ENCODE peak calls at places on chromosomes 6 and 20, in eight cellular contexts. E, H, D, S, C, I, W and L are unnamed samples.

GRCh38 chr6:101544286-101544685 is 150.8 kb downstream of the GRIK2 start:
- DNase-seq in S (peak), I (peak), H (no peak), C (no peak), W (no peak), E (no peak), D (no peak), L (no peak)

GRCh38 chr20:55160022-55160421 is 684.6 kb downstream of the DOK5 start:
- DNase-seq in H (no peak), D (no peak), E (no peak), C (no peak), I (no peak), W (no peak), S (peak), L (no peak)

GRCh38 chr20:61829526-61829925 is 236.2 kb downstream of the TAF4 start:
- DNase-seq in W (no peak), I (no peak), S (no peak), H (no peak), E (no peak), C (no peak), D (no peak), L (no peak)

GRCh38 chr6:131923356-131923755 is 27.8 kb downstream of the CCN2 start:
- DNase-seq in D (no peak), E (peak), C (peak), S (peak), I (peak), H (no peak), W (peak), L (peak)

GRCh38 chr6:106381871-106382270 is 21.4 kb downstream of the CRYBG1 start:
- DNase-seq in C (no peak), D (no peak), S (no peak), H (no peak), E (no peak), W (no peak), I (peak), L (no peak)

GRCh38 chr20:62636446-62636845 is 5.9 kb upstream of the SLCO4A1 start:
- DNase-seq in H (no peak), E (no peak), D (no peak), S (no peak), I (no peak), W (no peak), C (no peak), L (no peak)

GRCh38 chr20:21436186-21436585 is 38.9 kb upstream of the NKX2-4 start:
- DNase-seq in E (no peak), D (no peak), H (no peak), C (no peak), W (no peak), I (peak), S (peak), L (no peak)

GRCh38 chr20:33177866-33178265 is 9.9 kb downstream of the BPIFA2 start:
- DNase-seq in S (no peak), D (no peak), W (no peak), I (no peak), C (no peak), H (no peak), E (no peak), L (no peak)

GRCh38 chr6:123909989-123910388 is 106.3 kb downstream of the NKAIN2 start:
- DNase-seq in C (no peak), S (no peak), E (no peak), D (no peak), W (no peak), H (no peak), I (no peak), L (no peak)

GRCh38 chr20:46200582-46201570 is 82.8 kb downstream of the CD40 start:
- DNase-seq in D (no peak), W (no peak), I (no peak), C (no peak), E (no peak), S (no peak), H (no peak), L (no peak)

GRCh38 chr6:31898200-31899011 is 908 bp upstream of the EHMT2 start:
- DNase-seq in D (no peak), H (no peak), S (peak), E (no peak), C (no peak), W (peak), I (peak), L (peak)

GRCh38 chr20:63864978-63865640 is at the start of gene TPD52L2:
- DNase-seq in W (peak), H (peak), D (peak), C (peak), E (peak), S (peak), I (peak), L (peak)

GRCh38 chr6:136226027-136226673 is 24.0 kb downstream of the MTFR2 start:
- DNase-seq in H (no peak), S (peak), W (peak), I (peak), C (peak), D (peak), E (peak), L (peak)

GRCh38 chr6:165686966-165687365 is 23.9 kb upstream of the PDE10A start:
- DNase-seq in H (no peak), W (no peak), D (no peak), I (no peak), S (no peak), E (no peak), C (no peak), L (no peak)

GRCh38 chr6:13733178-13733851 is 21.7 kb upstream of the RANBP9 start:
- DNase-seq in S (peak), W (no peak), I (peak), E (peak), H (peak), D (peak), C (peak), L (peak)

GRCh38 chr20:43961541-43962471 is 47.2 kb downstream of the TOX2 start:
- DNase-seq in D (no peak), E (no peak), C (no peak), H (peak), I (no peak), W (peak), S (no peak), L (no peak)

GRCh38 chr6:20159781-20160540 is 52.3 kb downstream of the MBOAT1 start:
- DNase-seq in D (no peak), W (no peak), I (no peak), H (no peak), E (peak), S (peak), C (no peak), L (no peak)

GRCh38 chr20:31833130-31833930 is 12.1 kb downstream of the FOXS1 start:
- DNase-seq in I (peak), C (peak), S (no peak), W (peak), E (peak), H (no peak), D (no peak), L (no peak)

GRCh38 chr20:29689411-29690225 is 1567.8 kb upstream of the DEFB115 start:
- DNase-seq in C (no peak), I (no peak), W (no peak), D (no peak), H (no peak), E (no peak), S (no peak), L (peak)

GRCh38 chr6:78911218-78911617 is 43.9 kb downstream of the IRAK1BP1 start:
- DNase-seq in C (no peak), D (no peak), S (no peak), W (no peak), E (no peak), I (no peak), H (no peak), L (no peak)

GRCh38 chr6:1004885-1005635 is 306.8 kb upstream of the FOXQ1 start:
- DNase-seq in S (peak), H (no peak), D (no peak), C (no peak), W (no peak), E (no peak), I (peak), L (no peak)

GRCh38 chr6:89406157-89406556 is 5.9 kb downstream of the RRAGD start:
- DNase-seq in E (no peak), H (no peak), W (no peak), I (no peak), C (no peak), S (no peak), D (no peak), L (no peak)

GRCh38 chr6:73566954-73567591 is 46.2 kb upstream of the EEF1A1 start:
- DNase-seq in I (peak), C (peak), H (peak), E (no peak), S (no peak), W (no peak), D (no peak), L (peak)

GRCh38 chr20:58763076-58763475 is 70.5 kb downstream of the NPEPL1 start:
- DNase-seq in W (no peak), H (peak), I (no peak), C (no peak), S (no peak), D (no peak), E (no peak), L (no peak)

GRCh38 chr6:115665310-115665709 is 395.4 kb downstream of the FRK start:
- DNase-seq in I (no peak), S (no peak), D (no peak), H (no peak), W (no peak), E (no peak), C (no peak), L (no peak)

GRCh38 chr20:60882776-60883303 is 369.2 kb upstream of the CDH4 start:
- DNase-seq in C (no peak), W (no peak), I (no peak), E (no peak), H (no peak), S (no peak), D (no peak), L (no peak)

DNA sequence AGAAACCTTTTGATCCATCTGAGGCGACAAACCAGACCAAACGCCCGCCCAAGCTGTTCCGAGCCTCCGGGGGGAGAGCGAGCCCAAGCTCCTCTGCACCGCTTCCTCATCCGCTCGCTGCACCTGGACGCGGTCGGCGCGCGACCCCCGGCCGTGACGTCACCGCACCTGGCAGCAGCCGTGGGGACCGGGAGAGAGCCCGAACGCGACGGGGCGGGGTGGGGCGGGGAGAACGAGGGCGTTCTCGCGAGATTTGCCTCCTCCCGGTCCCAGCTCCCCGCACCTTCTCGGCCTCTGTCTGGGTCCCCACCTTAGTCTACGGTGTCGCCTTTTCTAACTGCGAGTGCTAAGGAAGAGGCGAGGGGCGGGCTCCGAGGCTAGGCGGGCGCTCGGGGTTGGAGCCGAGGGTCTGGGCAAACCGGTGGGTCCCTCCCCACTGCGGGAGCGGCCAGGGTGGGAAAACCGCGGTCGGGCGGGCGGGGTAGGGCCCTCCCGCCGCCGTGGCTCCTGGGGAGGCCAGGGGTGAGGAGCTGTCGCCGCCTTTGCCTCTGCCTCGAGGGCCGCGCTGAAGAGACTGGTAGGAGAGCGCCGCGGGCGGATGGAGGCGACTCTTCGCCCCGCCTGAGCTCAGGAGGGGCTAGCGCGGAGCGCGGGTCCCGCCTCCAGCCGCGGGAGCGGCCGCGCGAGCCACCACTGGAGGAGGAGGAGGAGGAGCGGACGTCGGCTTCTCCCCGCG is at the start of gene CD2AP:
- DNase-seq in S (peak), D (peak), E (peak), H (peak), W (peak), I (peak), C (peak), L (peak)
- TF ChIP-seq CTCF in S (no peak), D (no peak), E (peak), H (peak), W (no peak), I (no peak), C (no peak), L (no peak)

GRCh38 chr20:884983-885952 is 30.9 kb downstream of the ANGPT4 start:
- DNase-seq in C (no peak), I (no peak), S (peak), H (no peak), E (peak), W (peak), D (no peak), L (no peak)
- TF ChIP-seq CTCF in C (no peak), I (no peak), S (peak), H (peak), E (peak), W (peak), D (no peak), L (no peak)

GRCh38 chr6:130364224-130364780 is 1.5 kb upstream of the TMEM200A start:
- DNase-seq in S (no peak), E (no peak), W (no peak), H (no peak), D (no peak), I (no peak), C (no peak), L (no peak)
- TF ChIP-seq CTCF in S (no peak), E (no peak), W (no peak), H (no peak), D (no peak), I (no peak), C (no peak), L (no peak)

GRCh38 chr6:29797120-29797519 is 30.5 kb upstream of the HLA-G start:
- DNase-seq in S (no peak), C (no peak), E (no peak), H (no peak), I (peak), W (no peak), D (no peak), L (peak)

GRCh38 chr6:29797966-29798365 is 29.7 kb upstream of the HLA-G start:
- DNase-seq in D (no peak), H (no peak), I (no peak), C (no peak), W (no peak), S (no peak), E (no peak), L (no peak)

GRCh38 chr6:29793036-29793356 is 34.6 kb upstream of the HLA-G start:
- DNase-seq in H (no peak), C (no peak), S (no peak), E (no peak), D (no peak), I (no peak), W (no peak), L (no peak)

GRCh38 chr6:29793796-29794195 is 33.8 kb upstream of the HLA-G start:
- DNase-seq in C (no peak), W (no peak), I (no peak), D (no peak), S (no peak), E (no peak), H (no peak), L (no peak)

GRCh38 chr6:29796026-29796425 is 31.6 kb upstream of the HLA-G start:
- DNase-seq in S (no peak), I (no peak), C (no peak), H (no peak), W (no peak), D (no peak), E (no peak), L (peak)
- TF ChIP-seq CTCF in S (no peak), I (no peak), C (no peak), H (no peak), W (no peak), D (no peak), E (no peak), L (no peak)

GRCh38 chr6:137610702-137611101 is 116.5 kb upstream of the OLIG3 start:
- DNase-seq in E (no peak), S (no peak), I (no peak), C (no peak), D (no peak), H (no peak), W (no peak), L (no peak)
- TF ChIP-seq CTCF in E (no peak), S (no peak), I (no peak), C (no peak), D (no peak), H (no peak), W (no peak), L (no peak)

GRCh38 chr6:154868143-154868594 is 126.9 kb upstream of the TIAM2 start:
- DNase-seq in I (peak), D (peak), E (no peak), W (no peak), S (peak), C (no peak), H (no peak), L (no peak)
- TF ChIP-seq CTCF in I (peak), D (peak), E (peak), W (peak), S (peak), C (no peak), H (peak), L (peak)

DNA sequence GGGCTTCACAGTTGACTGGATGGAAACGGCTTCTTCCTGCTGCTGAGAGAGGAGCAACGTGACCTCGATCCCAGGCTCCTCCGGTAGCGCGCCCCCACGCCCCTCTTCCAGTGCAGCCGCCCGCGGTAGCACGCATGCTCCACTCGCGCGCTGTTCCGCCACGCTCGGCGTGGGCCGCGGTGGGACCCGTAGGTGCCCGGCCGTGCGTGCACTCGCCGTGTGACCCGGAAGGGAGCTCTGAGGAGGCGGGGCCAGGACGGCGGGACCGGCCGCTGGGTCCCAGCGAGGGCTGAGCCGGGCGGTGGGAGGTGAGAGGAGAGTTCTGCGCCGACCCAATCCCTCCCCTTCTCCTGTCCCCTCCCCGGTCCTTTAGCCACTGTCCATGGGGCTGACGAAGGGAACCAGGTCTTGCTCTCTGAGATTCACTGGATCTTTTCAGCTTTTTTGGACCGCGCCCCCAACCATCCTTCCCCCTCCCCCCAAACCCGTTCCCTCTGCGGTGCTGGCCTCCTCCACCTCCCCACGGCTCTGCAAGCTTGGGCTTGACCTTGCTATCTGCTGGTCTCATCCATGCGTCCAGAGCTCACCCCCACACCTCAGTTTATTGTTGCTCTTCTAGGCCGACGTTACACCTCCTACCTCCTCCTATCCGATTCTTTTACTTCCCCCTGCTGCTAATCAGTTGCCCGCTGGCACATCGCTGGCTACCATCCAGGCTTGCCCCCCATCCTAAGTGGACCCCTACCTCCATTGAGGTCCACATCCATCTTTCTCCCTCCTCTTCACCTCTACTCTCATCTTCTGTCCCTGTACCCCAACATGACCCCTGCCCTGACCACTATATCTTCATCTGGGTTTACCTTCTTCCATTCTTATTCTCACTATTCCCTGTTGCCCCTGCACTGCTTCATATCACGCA is at the start of gene CUL9:
- DNase-seq in S (peak), C (peak), I (peak), H (peak), D (no peak), E (peak), W (peak), L (peak)
- TF ChIP-seq CTCF in S (no peak), C (no peak), I (no peak), H (no peak), D (no peak), E (no peak), W (no peak), L (no peak)